ENCODE peak calls at places on chromosome 4, in five cellular contexts. I is suprapubic skin, K is AG09319, Q is fibroblast of the aortic adventitia, N is lower lobe of right lung. Y is an unnamed sample.

GRCh38 chr4:69713593-69713992 is 46.8 kb downstream of the SULT1B1 start:
- DNase-seq in I (no peak), K (no peak), Q (peak), N (no peak), Y (no peak)

GRCh38 chr4:74042681-74043080 is 4.2 kb upstream of the CXCL3 start:
- DNase-seq in I (no peak), K (no peak), Q (no peak), N (no peak), Y (no peak)

GRCh38 chr4:48074657-48075056 is 58.1 kb downstream of the NIPAL1 start:
- DNase-seq in I (no peak), K (no peak), Q (no peak), N (no peak), Y (no peak)

GRCh38 chr4:6855692-6856297 is 53.8 kb upstream of the TBC1D14 start:
- DNase-seq in I (no peak), K (no peak), Q (peak), N (no peak), Y (no peak)

GRCh38 chr4:69060651-69061308 is 35.5 kb upstream of the UGT2B7 start:
- DNase-seq in I (no peak), K (no peak), Q (no peak), N (no peak), Y (no peak)

GRCh38 chr4:115042496-115042895 is 70.9 kb downstream of the NDST4 start:
- DNase-seq in I (no peak), K (no peak), Q (no peak), N (no peak), Y (no peak)

GRCh38 chr4:115664285-115664684 is 550.9 kb upstream of the NDST4 start:
- DNase-seq in I (no peak), K (no peak), Q (no peak), N (no peak), Y (no peak)

GRCh38 chr4:16692021-16692420 is 206.4 kb downstream of the LDB2 start:
- DNase-seq in I (no peak), K (no peak), Q (no peak), N (no peak), Y (no peak)

GRCh38 chr4:4425696-4426095 is 38.8 kb downstream of the NSG1 start:
- DNase-seq in I (no peak), K (no peak), Q (no peak), N (no peak), Y (no peak)

GRCh38 chr4:133891001-133891400 is 310.6 kb downstream of the PABPC4L start:
- DNase-seq in I (no peak), K (no peak), Q (no peak), N (no peak), Y (no peak)

GRCh38 chr4:151561551-151562256 is 152.7 kb downstream of the FHIP1A start:
- DNase-seq in I (no peak), K (no peak), Q (peak), N (no peak), Y (no peak)

GRCh38 chr4:138063581-138063980 is 178.6 kb downstream of the SLC7A11 start:
- DNase-seq in I (no peak), K (no peak), Q (no peak), N (no peak), Y (no peak)
- TF ChIP-seq CTCF in I (no peak), K (no peak), Q (no peak), N (no peak), Y (no peak)

GRCh38 chr4:52622564-52622963 is 36.5 kb downstream of the USP46 start:
- DNase-seq in I (no peak), K (no peak), Q (no peak), N (no peak), Y (no peak)
- TF ChIP-seq CTCF in I (no peak), K (no peak), Q (no peak), N (no peak), Y (no peak)

GRCh38 chr4:153542835-153543234 is 76.7 kb downstream of the TMEM131L start:
- DNase-seq in I (no peak), K (no peak), Q (no peak), N (no peak), Y (no peak)
- TF ChIP-seq CTCF in I (no peak), K (no peak), Q (no peak), N (peak), Y (peak)

DNA sequence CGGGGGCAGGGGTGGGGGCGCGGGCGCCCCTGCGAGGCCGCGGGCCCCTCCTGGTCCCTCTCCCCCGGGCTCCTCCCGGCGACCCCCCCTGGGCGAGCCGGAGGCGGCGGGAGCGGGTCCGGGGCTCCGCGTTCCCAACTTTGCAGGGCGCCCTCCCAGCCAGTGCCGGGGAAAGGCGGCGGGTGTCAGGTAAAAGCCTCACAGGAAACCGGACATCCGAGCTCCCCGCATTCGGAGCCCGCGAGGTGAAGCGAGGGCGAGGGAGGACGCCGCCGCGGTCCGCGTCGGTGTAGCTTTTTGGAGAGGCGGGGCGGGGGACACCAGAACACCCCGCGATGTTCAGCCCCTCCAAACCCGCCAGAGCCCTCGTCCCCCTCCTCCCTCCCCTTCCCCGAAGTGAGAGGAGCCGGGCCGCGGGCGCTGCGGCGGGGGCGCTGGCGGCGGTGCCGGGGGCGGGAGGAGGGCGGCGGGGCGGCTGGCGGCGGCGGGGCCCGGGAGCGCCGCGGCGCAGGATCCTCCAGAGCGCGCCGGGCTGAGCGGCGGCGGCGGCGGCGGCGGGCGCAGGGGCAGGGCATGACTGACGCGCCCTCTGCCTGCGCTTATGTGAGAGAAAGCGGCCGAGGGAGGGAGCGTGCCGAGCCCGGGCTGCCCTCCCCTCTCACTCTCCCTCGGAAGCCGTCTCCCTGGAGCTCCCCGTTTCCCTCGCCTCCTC is at the start of gene VEGFC:
- DNase-seq in I (peak), K (peak), Q (peak), N (peak), Y (peak)
- TF ChIP-seq CTCF in I (no peak), K (peak), Q (no peak), N (no peak), Y (peak)